ENCODE peak calls at places on chromosomes 4 and X, in four cellular contexts. D is osteoblast, Q is Calu3, P is endothelial cell. B is an unnamed sample.

GRCh38 chr4:123127218-123127617 is 204.8 kb upstream of the NUDT6 start:
- DNase-seq in D (peak; percentile 53), Q (no peak), P (no peak), B (no peak)

GRCh38 chr4:93719552-93719951 is 109.0 kb upstream of the ATOH1 start:
- DNase-seq in D (no peak), Q (no peak), P (no peak), B (no peak)

GRCh38 chr4:34181311-34181808 is 2063.0 kb downstream of the ARAP2 start:
- DNase-seq in D (no peak), Q (peak; percentile 0), P (no peak), B (no peak)

GRCh38 chr4:88352062-88352461 is 26.6 kb upstream of the HERC6 start:
- DNase-seq in D (no peak), Q (peak; percentile 11), P (no peak), B (no peak)

GRCh38 chrX:11770320-11770719 is 12.3 kb downstream of the MSL3 start:
- DNase-seq in D (peak; percentile 84), Q (peak; percentile 9), P (peak; percentile 9), B (no peak)

GRCh38 chr4:120858776-120859175 is 63.8 kb downstream of the PRDM5 start:
- DNase-seq in D (no peak), Q (no peak), P (no peak), B (no peak)

GRCh38 chr4:24203896-24204295 is 314.0 kb upstream of the PPARGC1A start:
- DNase-seq in D (no peak), Q (no peak), P (no peak), B (no peak)

GRCh38 chr4:147734496-147734895 is 2.6 kb downstream of the ARHGAP10 start:
- DNase-seq in D (no peak), Q (no peak), P (no peak), B (no peak)

GRCh38 chr4:80999943-81000342 is 30.6 kb upstream of the BMP3 start:
- DNase-seq in D (no peak), Q (no peak), P (no peak), B (no peak)

GRCh38 chrX:129980540-129981206 is 1.8 kb upstream of the BCORL1 start:
- DNase-seq in D (peak; percentile 90), Q (peak; percentile 19), P (no peak), B (peak; percentile 49)

GRCh38 chr4:57492479-57492878 is 382.3 kb upstream of the IGFBP7 start:
- DNase-seq in D (no peak), Q (no peak), P (no peak), B (no peak)

GRCh38 chr4:165355900-165356300 is 22.9 kb upstream of the CPE start:
- DNase-seq in D (peak; percentile 25), Q (peak; percentile 27), P (peak; percentile 38), B (no peak)

GRCh38 chrX:155270969-155271368 is 6.7 kb upstream of the RAB39B start:
- DNase-seq in D (no peak), Q (no peak), P (no peak), B (no peak)

GRCh38 chr4:150976478-150977118 is 38.5 kb downstream of the LRBA start:
- DNase-seq in D (no peak), Q (no peak), P (no peak), B (no peak)

GRCh38 chr4:150080335-150080734 is 2.1 kb downstream of the DCLK2 start:
- DNase-seq in D (no peak), Q (no peak), P (no peak), B (no peak)

GRCh38 chrX:12118134-12118533 is 20.1 kb upstream of the FRMPD4 start:
- DNase-seq in D (no peak), Q (no peak), P (no peak), B (no peak)

GRCh38 chrX:39873111-39873510 is 224.6 kb downstream of the BCOR start:
- DNase-seq in D (no peak), Q (no peak), P (no peak), B (no peak)

GRCh38 chr4:98508248-98508647 is 150.2 kb downstream of the TSPAN5 start:
- DNase-seq in D (no peak), Q (no peak), P (no peak), B (no peak)

GRCh38 chr4:18882468-18882867 is 860.9 kb upstream of the LCORL start:
- DNase-seq in D (no peak), Q (no peak), P (no peak), B (no peak)

GRCh38 chr4:21195682-21196081 is 495.4 kb downstream of the PACRGL start:
- DNase-seq in D (no peak), Q (no peak), P (no peak), B (no peak)

GRCh38 chrX:22118161-22118830 is 86.2 kb downstream of the PHEX start:
- DNase-seq in D (no peak), Q (no peak), P (no peak), B (no peak)

GRCh38 chr4:112589207-112589606 is 47.5 kb downstream of the ZGRF1 start:
- DNase-seq in D (no peak), Q (no peak), P (no peak), B (no peak)

GRCh38 chr4:4249876-4250275 is 1.9 kb upstream of the TMEM128 start:
- DNase-seq in D (no peak), Q (no peak), P (no peak), B (no peak)

GRCh38 chrX:151175283-151176062 is 911 bp upstream of the GPR50 start:
- DNase-seq in D (no peak), Q (no peak), P (no peak), B (no peak)

GRCh38 chr4:156778606-156779005 is 193.0 kb downstream of the PDGFC start:
- DNase-seq in D (no peak), Q (no peak), P (no peak), B (no peak)

GRCh38 chr4:143352720-143353119 is 16.0 kb downstream of the GAB1 start:
- DNase-seq in D (no peak), Q (no peak), P (no peak), B (no peak)

GRCh38 chr4:12393631-12394262 is 965.1 kb upstream of the HS3ST1 start:
- DNase-seq in D (no peak), Q (no peak), P (no peak), B (no peak)

GRCh38 chr4:112284166-112284565 is 1.5 kb downstream of the TIFA start:
- DNase-seq in D (no peak), Q (no peak), P (no peak), B (no peak)

GRCh38 chrX:94744786-94745185 is 1070.8 kb downstream of the FAM133A start:
- DNase-seq in D (no peak), Q (no peak), P (no peak), B (no peak)

GRCh38 chr4:61201562-61202099 is 1.5 kb downstream of the ADGRL3 start:
- DNase-seq in D (peak; percentile 48), Q (peak; percentile 1), P (peak; percentile 30), B (peak; percentile 40)

GRCh38 chrX:16524327-16524726 is 125.6 kb upstream of the S100G start:
- DNase-seq in D (no peak), Q (no peak), P (no peak), B (no peak)

GRCh38 chrX:50698944-50699343 is 115.0 kb downstream of the SHROOM4 start:
- DNase-seq in D (no peak), Q (no peak), P (no peak), B (no peak)
- TF ChIP-seq CTCF in D (no peak), Q (no peak), P (no peak), B (no peak)

DNA sequence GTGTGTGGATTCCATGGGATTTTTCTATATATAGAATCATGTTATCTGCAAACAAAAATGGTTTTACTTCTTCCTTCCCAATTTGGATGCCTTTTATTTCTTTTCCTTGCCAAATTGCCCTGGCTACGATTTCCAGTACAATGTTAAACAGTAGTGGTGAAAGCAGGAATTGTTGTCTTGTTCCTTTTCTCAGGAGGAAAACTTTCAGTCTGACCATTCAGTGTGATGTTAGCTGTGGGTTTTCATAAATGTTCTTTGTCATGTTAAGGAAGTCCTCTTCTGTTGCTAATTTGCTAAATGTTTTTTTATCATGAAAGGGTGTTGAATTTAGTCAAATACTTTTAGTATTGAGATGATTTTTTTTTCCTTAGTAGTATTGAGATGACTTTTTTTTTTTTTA is 10.9 kb downstream of the SAP30 start:
- DNase-seq in D (no peak), Q (no peak), P (no peak), B (no peak)
- TF ChIP-seq CTCF in D (no peak), Q (no peak), P (no peak), B (no peak)

GRCh38 chr4:83456184-83456501 is 285 bp downstream of the MRPS18C start:
- DNase-seq in D (no peak), Q (no peak), P (no peak), B (no peak)

GRCh38 chr4:83454626-83455025 is 997 bp downstream of the HELQ start:
- DNase-seq in D (no peak), Q (no peak), P (no peak), B (no peak)

DNA sequence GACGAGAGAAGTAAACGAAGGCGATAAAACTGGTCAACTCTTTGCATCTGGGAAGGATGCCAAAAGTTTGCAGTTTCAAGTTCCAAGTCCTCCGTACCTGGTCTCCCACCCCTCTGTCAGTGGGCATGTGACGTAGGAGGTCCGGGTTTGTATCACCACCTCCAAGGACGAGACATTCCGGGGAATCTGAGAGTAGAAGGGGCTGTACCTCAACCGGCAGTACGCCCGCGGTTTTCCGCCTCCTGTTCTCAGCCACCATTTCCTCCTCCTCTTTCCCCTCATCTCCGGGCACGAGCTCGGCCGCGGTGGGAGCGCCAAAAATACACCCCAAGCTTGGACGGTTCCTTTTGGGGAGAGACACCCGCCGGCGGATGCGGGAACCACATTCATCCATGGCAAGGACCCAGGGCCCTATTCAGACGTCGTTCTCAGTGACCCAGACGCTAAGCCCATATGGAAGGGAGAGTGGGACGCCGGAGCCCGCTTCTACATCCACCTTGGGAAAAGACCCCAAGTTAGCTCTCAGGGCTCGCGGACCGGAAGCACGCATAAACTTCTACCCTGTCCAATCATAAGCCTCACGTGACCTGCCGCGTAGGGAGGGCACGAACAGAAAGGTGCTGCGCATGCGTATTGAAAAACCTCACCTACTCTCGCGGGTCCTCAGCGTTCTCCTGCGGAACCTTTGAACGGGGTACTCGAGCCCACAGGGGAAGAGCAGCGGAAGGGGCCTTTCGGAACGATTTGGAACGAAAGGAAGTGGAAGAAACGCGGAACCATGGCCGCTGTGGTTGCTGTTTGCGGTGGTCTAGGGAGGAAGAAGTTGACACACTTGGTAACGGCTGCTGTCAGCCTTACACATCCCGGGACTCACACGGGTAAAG is at the start of the genes HELQ and MRPS18C:
- DNase-seq in D (peak; percentile 91), Q (peak; percentile 88), P (peak; percentile 87), B (peak; percentile 93)
- TF ChIP-seq CTCF in D (peak; percentile 36), Q (no peak), P (no peak), B (no peak)

DNA sequence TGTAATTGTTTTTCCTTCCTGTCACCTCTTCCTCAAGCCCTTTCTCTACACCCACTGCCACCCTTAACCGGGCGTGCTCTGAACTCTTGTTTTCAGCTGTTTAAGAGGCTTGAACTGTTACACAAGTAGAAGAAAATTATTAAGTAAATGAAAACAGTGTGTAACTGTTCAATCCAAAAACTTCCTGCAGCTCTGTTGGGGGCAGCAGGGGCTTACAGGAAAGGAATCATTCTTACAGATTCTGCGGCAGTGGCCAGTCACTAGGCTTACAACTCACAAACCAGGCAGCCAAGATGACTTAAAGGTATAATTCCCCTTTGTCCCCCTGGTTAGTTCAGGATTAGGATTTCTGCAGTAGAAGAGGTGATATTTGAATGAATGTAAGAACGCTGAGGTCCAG is 70.2 kb upstream of the ETNPPL start:
- DNase-seq in D (no peak), Q (no peak), P (no peak), B (no peak)
- TF ChIP-seq CTCF in D (no peak), Q (no peak), P (no peak), B (no peak)

GRCh38 chr4:10120943-10121567 is 4.5 kb upstream of the WDR1 start:
- DNase-seq in D (no peak), Q (no peak), P (no peak), B (no peak)

GRCh38 chr4:10121568-10122097 is 5.0 kb upstream of the WDR1 start:
- DNase-seq in D (no peak), Q (no peak), P (no peak), B (no peak)

GRCh38 chr4:10119263-10119662 is 2.7 kb upstream of the WDR1 start:
- DNase-seq in D (no peak), Q (no peak), P (no peak), B (no peak)

GRCh38 chr4:10118355-10119004 is 1.9 kb upstream of the WDR1 start:
- DNase-seq in D (no peak), Q (no peak), P (no peak), B (no peak)

GRCh38 chr4:10119773-10120172 is 3.2 kb upstream of the WDR1 start:
- DNase-seq in D (no peak), Q (no peak), P (no peak), B (no peak)
- TF ChIP-seq CTCF in D (no peak), Q (no peak), P (no peak), B (no peak)

B was measured in mesothelial cell of epicardium.